ENCODE peak calls at places on chromosomes 16 and 17, in eight cellular contexts. One of them, this sample, is unnamed.

GRCh38 chr16:88627531-88628411 is 10.6 kb upstream of the IL17C start:
- DNase-seq in cardiac muscle cell: no peak
- DNase-seq in epithelial cell of esophagus: no peak
- DNase-seq in CD4-positive, alpha-beta memory T cell: no peak
- DNase-seq in ovary: no peak
- DNase-seq in tibial artery: no peak
- DNase-seq in cardiac fibroblast: no peak
- DNase-seq in psoas muscle: no peak
- DNase-seq in this sample: no peak

GRCh38 chr17:10802487-10803284 is 1.2 kb downstream of the TMEM238L start:
- DNase-seq in cardiac muscle cell: no peak
- DNase-seq in epithelial cell of esophagus: no peak
- DNase-seq in CD4-positive, alpha-beta memory T cell: no peak
- DNase-seq in ovary: no peak
- DNase-seq in tibial artery: no peak
- DNase-seq in cardiac fibroblast: no peak
- DNase-seq in psoas muscle: no peak
- DNase-seq in this sample: no peak

GRCh38 chr16:5642470-5642869 is 544.9 kb upstream of the EEF2KMT start:
- DNase-seq in cardiac muscle cell: no peak
- DNase-seq in epithelial cell of esophagus: no peak
- DNase-seq in CD4-positive, alpha-beta memory T cell: no peak
- DNase-seq in ovary: no peak
- DNase-seq in tibial artery: no peak
- DNase-seq in cardiac fibroblast: no peak
- DNase-seq in psoas muscle: no peak
- DNase-seq in this sample: no peak

GRCh38 chr17:44223574-44224046 is 4.1 kb upstream of the UBTF start:
- DNase-seq in cardiac muscle cell: no peak
- DNase-seq in epithelial cell of esophagus: no peak
- DNase-seq in CD4-positive, alpha-beta memory T cell: no peak
- DNase-seq in ovary: peak; percentile 47
- DNase-seq in tibial artery: no peak
- DNase-seq in cardiac fibroblast: peak; percentile 76
- DNase-seq in psoas muscle: peak; percentile 35
- DNase-seq in this sample: peak; percentile 96

GRCh38 chr17:62700964-62701705 is 73.7 kb downstream of the MRC2 start:
- DNase-seq in cardiac muscle cell: no peak
- DNase-seq in epithelial cell of esophagus: no peak
- DNase-seq in CD4-positive, alpha-beta memory T cell: no peak
- DNase-seq in ovary: no peak
- DNase-seq in tibial artery: peak; percentile 40
- DNase-seq in cardiac fibroblast: no peak
- DNase-seq in psoas muscle: no peak
- DNase-seq in this sample: no peak

GRCh38 chr17:79301469-79301868 is 226.8 kb downstream of the ENGASE start:
- DNase-seq in cardiac muscle cell: no peak
- DNase-seq in epithelial cell of esophagus: no peak
- DNase-seq in CD4-positive, alpha-beta memory T cell: no peak
- DNase-seq in ovary: no peak
- DNase-seq in tibial artery: no peak
- DNase-seq in cardiac fibroblast: no peak
- DNase-seq in psoas muscle: no peak
- DNase-seq in this sample: no peak

GRCh38 chr17:22505660-22506059 is 813.3 kb downstream of the KCNJ18 start:
- DNase-seq in cardiac muscle cell: no peak
- DNase-seq in epithelial cell of esophagus: no peak
- DNase-seq in CD4-positive, alpha-beta memory T cell: no peak
- DNase-seq in ovary: no peak
- DNase-seq in tibial artery: no peak
- DNase-seq in cardiac fibroblast: no peak
- DNase-seq in psoas muscle: no peak
- DNase-seq in this sample: no peak

GRCh38 chr16:5571446-5571845 is 473.9 kb upstream of the EEF2KMT start:
- DNase-seq in cardiac muscle cell: no peak
- DNase-seq in epithelial cell of esophagus: no peak
- DNase-seq in CD4-positive, alpha-beta memory T cell: no peak
- DNase-seq in ovary: no peak
- DNase-seq in tibial artery: no peak
- DNase-seq in cardiac fibroblast: no peak
- DNase-seq in psoas muscle: no peak
- DNase-seq in this sample: no peak

GRCh38 chr17:37391146-37391545 is 15.4 kb downstream of the C17orf78 start:
- DNase-seq in cardiac muscle cell: no peak
- DNase-seq in epithelial cell of esophagus: peak; percentile 10
- DNase-seq in CD4-positive, alpha-beta memory T cell: no peak
- DNase-seq in ovary: no peak
- DNase-seq in tibial artery: no peak
- DNase-seq in cardiac fibroblast: peak; percentile 26
- DNase-seq in psoas muscle: no peak
- DNase-seq in this sample: no peak

GRCh38 chr17:40399185-40399584 is 18.5 kb downstream of the TOP2A start:
- DNase-seq in cardiac muscle cell: peak; percentile 81
- DNase-seq in epithelial cell of esophagus: peak; percentile 68
- DNase-seq in CD4-positive, alpha-beta memory T cell: peak; percentile 40
- DNase-seq in ovary: no peak
- DNase-seq in tibial artery: no peak
- DNase-seq in cardiac fibroblast: peak; percentile 79
- DNase-seq in psoas muscle: no peak
- DNase-seq in this sample: no peak

GRCh38 chr17:70271672-70272071 is 102.3 kb downstream of the KCNJ2 start:
- DNase-seq in cardiac muscle cell: no peak
- DNase-seq in epithelial cell of esophagus: peak; percentile 39
- DNase-seq in CD4-positive, alpha-beta memory T cell: no peak
- DNase-seq in ovary: no peak
- DNase-seq in tibial artery: no peak
- DNase-seq in cardiac fibroblast: no peak
- DNase-seq in psoas muscle: no peak
- DNase-seq in this sample: no peak

GRCh38 chr17:40417258-40417608 is 463 bp downstream of the TOP2A start:
- DNase-seq in cardiac muscle cell: peak; percentile 49
- DNase-seq in epithelial cell of esophagus: peak; percentile 18
- DNase-seq in CD4-positive, alpha-beta memory T cell: no peak
- DNase-seq in ovary: no peak
- DNase-seq in tibial artery: no peak
- DNase-seq in cardiac fibroblast: no peak
- DNase-seq in psoas muscle: no peak
- DNase-seq in this sample: no peak

GRCh38 chr16:81175325-81175891 is 63.1 kb upstream of the BCO1 start:
- DNase-seq in cardiac muscle cell: no peak
- DNase-seq in epithelial cell of esophagus: peak; percentile 52
- DNase-seq in CD4-positive, alpha-beta memory T cell: no peak
- DNase-seq in ovary: no peak
- DNase-seq in tibial artery: no peak
- DNase-seq in cardiac fibroblast: peak; percentile 59
- DNase-seq in psoas muscle: no peak
- DNase-seq in this sample: peak; percentile 36

GRCh38 chr17:32335647-32336046 is 6.3 kb downstream of the C17orf75 start:
- DNase-seq in cardiac muscle cell: no peak
- DNase-seq in epithelial cell of esophagus: peak; percentile 50
- DNase-seq in CD4-positive, alpha-beta memory T cell: no peak
- DNase-seq in ovary: no peak
- DNase-seq in tibial artery: no peak
- DNase-seq in cardiac fibroblast: peak; percentile 86
- DNase-seq in psoas muscle: no peak
- DNase-seq in this sample: no peak

GRCh38 chr16:12819126-12820117 is 15.7 kb upstream of the CPPED1 start:
- DNase-seq in cardiac muscle cell: peak; percentile 62
- DNase-seq in epithelial cell of esophagus: peak; percentile 2
- DNase-seq in CD4-positive, alpha-beta memory T cell: peak; percentile 51
- DNase-seq in ovary: peak; percentile 41
- DNase-seq in tibial artery: peak; percentile 77
- DNase-seq in cardiac fibroblast: peak; percentile 68
- DNase-seq in psoas muscle: peak; percentile 61
- DNase-seq in this sample: peak; percentile 62

GRCh38 chr16:7363397-7364053 is 30.9 kb downstream of the RBFOX1 start:
- DNase-seq in cardiac muscle cell: peak; percentile 11
- DNase-seq in epithelial cell of esophagus: no peak
- DNase-seq in CD4-positive, alpha-beta memory T cell: no peak
- DNase-seq in ovary: no peak
- DNase-seq in tibial artery: no peak
- DNase-seq in cardiac fibroblast: no peak
- DNase-seq in psoas muscle: peak; percentile 45
- DNase-seq in this sample: peak; percentile 54

GRCh38 chr16:7361416-7362129 is 28.9 kb downstream of the RBFOX1 start:
- DNase-seq in cardiac muscle cell: no peak
- DNase-seq in epithelial cell of esophagus: no peak
- DNase-seq in CD4-positive, alpha-beta memory T cell: no peak
- DNase-seq in ovary: no peak
- DNase-seq in tibial artery: no peak
- DNase-seq in cardiac fibroblast: no peak
- DNase-seq in psoas muscle: no peak
- DNase-seq in this sample: no peak

GRCh38 chr16:7366041-7366440 is 33.4 kb downstream of the RBFOX1 start:
- DNase-seq in cardiac muscle cell: no peak
- DNase-seq in epithelial cell of esophagus: no peak
- DNase-seq in CD4-positive, alpha-beta memory T cell: no peak
- DNase-seq in ovary: no peak
- DNase-seq in tibial artery: no peak
- DNase-seq in cardiac fibroblast: no peak
- DNase-seq in psoas muscle: peak; percentile 28
- DNase-seq in this sample: no peak

GRCh38 chr16:7362231-7362630 is 29.6 kb downstream of the RBFOX1 start:
- DNase-seq in cardiac muscle cell: no peak
- DNase-seq in epithelial cell of esophagus: no peak
- DNase-seq in CD4-positive, alpha-beta memory T cell: no peak
- DNase-seq in ovary: no peak
- DNase-seq in tibial artery: no peak
- DNase-seq in cardiac fibroblast: no peak
- DNase-seq in psoas muscle: no peak
- DNase-seq in this sample: no peak

DNA sequence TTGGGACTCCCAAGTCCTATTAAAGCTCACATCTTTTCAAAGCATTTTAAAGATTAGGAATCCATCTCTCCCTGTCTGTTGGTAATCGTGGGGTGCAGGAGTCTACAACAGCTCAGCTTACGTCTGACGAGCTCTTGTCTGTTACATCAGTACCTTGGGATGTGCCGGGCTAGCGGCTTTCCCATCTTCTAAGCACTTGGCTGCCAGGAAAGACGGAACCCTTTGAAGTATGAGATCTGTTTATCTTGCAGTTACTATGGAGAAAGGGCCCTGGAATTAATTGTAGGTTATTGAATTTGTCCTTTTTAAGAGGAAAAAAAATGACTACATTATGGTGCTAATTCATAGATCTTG is 31.4 kb downstream of the RBFOX1 start:
- DNase-seq in cardiac muscle cell: no peak
- DNase-seq in epithelial cell of esophagus: no peak
- DNase-seq in CD4-positive, alpha-beta memory T cell: no peak
- DNase-seq in ovary: no peak
- DNase-seq in tibial artery: no peak
- DNase-seq in cardiac fibroblast: no peak
- DNase-seq in psoas muscle: no peak
- DNase-seq in this sample: no peak
- H3K4me3 ChIP-seq in cardiac muscle cell: no peak overlapping the region
- H3K4me3 ChIP-seq in epithelial cell of esophagus: no peak overlapping the region
- H3K4me3 ChIP-seq in CD4-positive, alpha-beta memory T cell: no peak overlapping the region
- H3K4me3 ChIP-seq in ovary: no peak overlapping the region
- H3K4me3 ChIP-seq in tibial artery: no peak overlapping the region
- H3K4me3 ChIP-seq in cardiac fibroblast: no peak overlapping the region
- H3K4me3 ChIP-seq in psoas muscle: peak overlapping the region; percentile 49
- H3K4me3 ChIP-seq in this sample: no peak overlapping the region

GRCh38 chr16:1300664-1301476 is 8.6 kb upstream of the UBE2I start:
- DNase-seq in cardiac muscle cell: peak; percentile 81
- DNase-seq in epithelial cell of esophagus: peak; percentile 50
- DNase-seq in CD4-positive, alpha-beta memory T cell: peak; percentile 66
- DNase-seq in ovary: peak; percentile 54
- DNase-seq in tibial artery: no peak
- DNase-seq in cardiac fibroblast: peak; percentile 50
- DNase-seq in psoas muscle: peak; percentile 70
- DNase-seq in this sample: peak; percentile 83
- H3K4me3 ChIP-seq in cardiac muscle cell: no peak overlapping the region
- H3K4me3 ChIP-seq in epithelial cell of esophagus: no peak overlapping the region
- H3K4me3 ChIP-seq in CD4-positive, alpha-beta memory T cell: no peak overlapping the region
- H3K4me3 ChIP-seq in ovary: no peak overlapping the region
- H3K4me3 ChIP-seq in tibial artery: no peak overlapping the region
- H3K4me3 ChIP-seq in cardiac fibroblast: no peak overlapping the region
- H3K4me3 ChIP-seq in psoas muscle: peak overlapping the region; percentile 36
- H3K4me3 ChIP-seq in this sample: peak overlapping the region; percentile 35

GRCh38 chr17:58336456-58337094 is 8.0 kb upstream of the TSPOAP1 start:
- DNase-seq in cardiac muscle cell: no peak
- DNase-seq in epithelial cell of esophagus: peak; percentile 36
- DNase-seq in CD4-positive, alpha-beta memory T cell: no peak
- DNase-seq in ovary: no peak
- DNase-seq in tibial artery: no peak
- DNase-seq in cardiac fibroblast: no peak
- DNase-seq in psoas muscle: no peak
- DNase-seq in this sample: peak; percentile 63

GRCh38 chr17:58337600-58338453 is 9.2 kb upstream of the TSPOAP1 start:
- DNase-seq in cardiac muscle cell: peak; percentile 86
- DNase-seq in epithelial cell of esophagus: no peak
- DNase-seq in CD4-positive, alpha-beta memory T cell: peak; percentile 90
- DNase-seq in ovary: no peak
- DNase-seq in tibial artery: peak; percentile 84
- DNase-seq in cardiac fibroblast: peak; percentile 81
- DNase-seq in psoas muscle: peak; percentile 78
- DNase-seq in this sample: peak; percentile 90

GRCh38 chr17:58338454-58338841 is 9.9 kb upstream of the TSPOAP1 start:
- DNase-seq in cardiac muscle cell: no peak
- DNase-seq in epithelial cell of esophagus: no peak
- DNase-seq in CD4-positive, alpha-beta memory T cell: no peak
- DNase-seq in ovary: no peak
- DNase-seq in tibial artery: no peak
- DNase-seq in cardiac fibroblast: no peak
- DNase-seq in psoas muscle: no peak
- DNase-seq in this sample: no peak

GRCh38 chr17:58335779-58336455 is 7.3 kb upstream of the TSPOAP1 start:
- DNase-seq in cardiac muscle cell: no peak
- DNase-seq in epithelial cell of esophagus: no peak
- DNase-seq in CD4-positive, alpha-beta memory T cell: peak; percentile 82
- DNase-seq in ovary: no peak
- DNase-seq in tibial artery: no peak
- DNase-seq in cardiac fibroblast: no peak
- DNase-seq in psoas muscle: no peak
- DNase-seq in this sample: no peak

DNA sequence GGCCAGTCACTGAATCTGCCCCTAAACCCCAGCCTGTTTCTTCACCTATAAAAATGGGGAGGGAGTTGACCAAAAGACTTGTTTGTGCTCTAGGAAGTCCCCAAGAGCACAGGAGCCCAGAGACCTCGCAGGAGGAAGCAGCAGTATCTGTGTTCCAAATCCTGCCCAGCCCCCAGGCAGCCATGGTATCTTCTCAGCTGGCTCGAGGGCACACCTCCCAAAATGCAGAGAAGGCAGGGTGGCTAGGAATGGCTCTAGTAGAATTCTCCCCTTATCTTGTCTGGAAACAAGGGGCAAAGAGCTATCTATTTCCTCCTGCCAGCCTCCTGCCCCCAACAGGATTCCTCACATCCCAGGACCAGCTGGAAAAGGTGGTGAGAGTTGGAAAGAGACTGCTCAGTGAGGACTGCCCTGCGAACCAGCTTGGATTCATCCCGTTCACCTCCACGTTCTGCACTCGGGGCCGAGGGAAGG is 8.6 kb upstream of the TSPOAP1 start:
- DNase-seq in cardiac muscle cell: no peak
- DNase-seq in epithelial cell of esophagus: no peak
- DNase-seq in CD4-positive, alpha-beta memory T cell: peak; percentile 50
- DNase-seq in ovary: no peak
- DNase-seq in tibial artery: no peak
- DNase-seq in cardiac fibroblast: no peak
- DNase-seq in psoas muscle: no peak
- DNase-seq in this sample: no peak
- H3K4me3 ChIP-seq in cardiac muscle cell: no peak overlapping the region
- H3K4me3 ChIP-seq in epithelial cell of esophagus: no peak overlapping the region
- H3K4me3 ChIP-seq in CD4-positive, alpha-beta memory T cell: peak overlapping the region; percentile 99
- H3K4me3 ChIP-seq in ovary: no peak overlapping the region
- H3K4me3 ChIP-seq in tibial artery: no peak overlapping the region
- H3K4me3 ChIP-seq in cardiac fibroblast: no peak overlapping the region
- H3K4me3 ChIP-seq in psoas muscle: no peak overlapping the region
- H3K4me3 ChIP-seq in this sample: no peak overlapping the region

GRCh38 chr17:31251075-31251474 is 46.0 kb downstream of the OMG start:
- DNase-seq in cardiac muscle cell: no peak
- DNase-seq in epithelial cell of esophagus: no peak
- DNase-seq in CD4-positive, alpha-beta memory T cell: no peak
- DNase-seq in ovary: no peak
- DNase-seq in tibial artery: no peak
- DNase-seq in cardiac fibroblast: peak; percentile 54
- DNase-seq in psoas muscle: no peak
- DNase-seq in this sample: no peak
- H3K4me3 ChIP-seq in cardiac muscle cell: no peak overlapping the region
- H3K4me3 ChIP-seq in epithelial cell of esophagus: no peak overlapping the region
- H3K4me3 ChIP-seq in CD4-positive, alpha-beta memory T cell: no peak overlapping the region
- H3K4me3 ChIP-seq in ovary: no peak overlapping the region
- H3K4me3 ChIP-seq in tibial artery: no peak overlapping the region
- H3K4me3 ChIP-seq in cardiac fibroblast: no peak overlapping the region
- H3K4me3 ChIP-seq in psoas muscle: no peak overlapping the region
- H3K4me3 ChIP-seq in this sample: no peak overlapping the region

This sample was measured in adrenal gland.